ENCODE peak calls at places on chromosomes 4 and X, in nine cellular contexts. L, F, B, O, U, Z, Q, E and V are unnamed samples. For H3K4me1, the result is how much of the 10 kb centered on the place peaks cover.

GRCh38 chr4:184396001-184396400 is 78.3 kb downstream of the IRF2 start:
- DNase-seq in L (no peak), F (no peak), B (no peak), O (no peak), U (no peak), Z (no peak), Q (no peak), E (no peak), V (no peak)

GRCh38 chr4:33996075-33996718 is 2248.1 kb downstream of the ARAP2 start:
- DNase-seq in L (no peak), F (no peak), B (no peak), O (peak), U (no peak), Z (peak), Q (no peak), E (no peak), V (peak)

GRCh38 chrX:16140448-16140847 is 17.1 kb downstream of the GRPR start:
- DNase-seq in L (no peak), F (no peak), B (no peak), O (no peak), U (no peak), Z (no peak), Q (no peak), E (no peak), V (no peak)

GRCh38 chr4:7192252-7193039 is at the start of gene SORCS2:
- DNase-seq in L (no peak), F (peak), B (peak), O (peak), U (peak), Z (peak), Q (peak), E (peak), V (peak)

GRCh38 chr4:173252024-173252935 is 81.9 kb downstream of the HMGB2 start:
- DNase-seq in L (no peak), F (peak), B (peak), O (peak), U (peak), Z (no peak), Q (peak), E (peak), V (peak)

GRCh38 chrX:148732743-148733142 is 232.3 kb downstream of the AFF2 start:
- DNase-seq in L (no peak), F (no peak), B (no peak), O (no peak), U (no peak), Z (no peak), Q (no peak), E (no peak), V (no peak)

GRCh38 chr4:136713140-136713539 is 819.2 kb downstream of the PCDH18 start:
- DNase-seq in L (no peak), F (no peak), B (no peak), O (peak), U (no peak), Z (no peak), Q (no peak), E (no peak), V (no peak)

GRCh38 chr4:100632163-100632562 is 114.3 kb upstream of the EMCN start:
- DNase-seq in L (no peak), F (peak), B (no peak), O (no peak), U (no peak), Z (no peak), Q (peak), E (no peak), V (no peak)

GRCh38 chr4:38164346-38164745 is 204.1 kb downstream of the PTTG2 start:
- DNase-seq in L (no peak), F (no peak), B (no peak), O (peak), U (no peak), Z (no peak), Q (no peak), E (no peak), V (no peak)

GRCh38 chr4:81905966-81906365 is 434.3 kb upstream of the RASGEF1B start:
- DNase-seq in L (no peak), F (no peak), B (no peak), O (no peak), U (no peak), Z (no peak), Q (no peak), E (peak), V (no peak)

GRCh38 chrX:41889317-41890025 is 33.9 kb downstream of the CASK start:
- DNase-seq in L (no peak), F (no peak), B (no peak), O (peak), U (no peak), Z (no peak), Q (no peak), E (no peak), V (no peak)

GRCh38 chrX:34656467-34656841 is 631 bp downstream of the TMEM47 start:
- DNase-seq in L (no peak), F (no peak), B (peak), O (peak), U (no peak), Z (no peak), Q (peak), E (no peak), V (no peak)

GRCh38 chr4:58658701-58659100 is 1548.5 kb upstream of the IGFBP7 start:
- DNase-seq in L (no peak), F (no peak), B (no peak), O (no peak), U (no peak), Z (no peak), Q (no peak), E (no peak), V (no peak)

GRCh38 chrX:97215166-97215565 is 331.5 kb downstream of the RPA4 start:
- DNase-seq in L (no peak), F (no peak), B (no peak), O (peak), U (no peak), Z (no peak), Q (no peak), E (no peak), V (no peak)

GRCh38 chr4:77433102-77433733 is 172.4 kb upstream of the CXCL13 start:
- DNase-seq in L (no peak), F (no peak), B (no peak), O (peak), U (peak), Z (peak), Q (no peak), E (peak), V (peak)

GRCh38 chr4:127244515-127244914 is 388.2 kb upstream of the INTU start:
- DNase-seq in L (no peak), F (no peak), B (no peak), O (no peak), U (no peak), Z (no peak), Q (no peak), E (no peak), V (no peak)

GRCh38 chr4:59091376-59092142 is 1981.4 kb upstream of the IGFBP7 start:
- DNase-seq in L (no peak), F (no peak), B (peak), O (no peak), U (no peak), Z (no peak), Q (no peak), E (no peak), V (no peak)

GRCh38 chr4:26235500-26235899 is 85.3 kb upstream of the RBPJ start:
- DNase-seq in L (no peak), F (peak), B (peak), O (peak), U (peak), Z (no peak), Q (peak), E (no peak), V (peak)

GRCh38 chr4:952881-953573 is 20.3 kb downstream of the DGKQ start:
- DNase-seq in L (no peak), F (no peak), B (peak), O (no peak), U (peak), Z (no peak), Q (no peak), E (no peak), V (no peak)

GRCh38 chr4:73208376-73208775 is 50.2 kb downstream of the ANKRD17 start:
- DNase-seq in L (no peak), F (no peak), B (no peak), O (peak), U (no peak), Z (no peak), Q (no peak), E (no peak), V (no peak)

GRCh38 chrX:137547291-137547690 is 18.6 kb upstream of the ZIC3 start:
- DNase-seq in L (no peak), F (no peak), B (no peak), O (no peak), U (no peak), Z (no peak), Q (no peak), E (no peak), V (no peak)

GRCh38 chr4:149885896-149886295 is 70.3 kb upstream of the IQCM start:
- DNase-seq in L (no peak), F (no peak), B (no peak), O (peak), U (no peak), Z (no peak), Q (no peak), E (no peak), V (peak)

GRCh38 chrX:139850968-139851367 is 81.9 kb downstream of the ATP11C start:
- DNase-seq in L (no peak), F (no peak), B (no peak), O (no peak), U (no peak), Z (no peak), Q (no peak), E (no peak), V (no peak)

GRCh38 chrX:140701480-140701879 is 8.1 kb upstream of the LINC00632 start:
- DNase-seq in L (no peak), F (no peak), B (no peak), O (peak), U (no peak), Z (no peak), Q (no peak), E (peak), V (no peak)

GRCh38 chr4:6755088-6755753 is 27.3 kb upstream of the KIAA0232 start:
- DNase-seq in L (no peak), F (no peak), B (no peak), O (no peak), U (no peak), Z (no peak), Q (no peak), E (no peak), V (peak)

GRCh38 chr4:16443504-16444088 is 217.3 kb upstream of the TAPT1 start:
- DNase-seq in L (no peak), F (no peak), B (no peak), O (peak), U (peak), Z (peak), Q (no peak), E (peak), V (peak)

GRCh38 chrX:44708470-44708869 is 135.4 kb upstream of the DUSP21 start:
- DNase-seq in L (no peak), F (no peak), B (no peak), O (no peak), U (no peak), Z (no peak), Q (no peak), E (no peak), V (no peak)

GRCh38 chrX:38796926-38797325 is 4.3 kb upstream of the MID1IP1 start:
- DNase-seq in L (no peak), F (no peak), B (no peak), O (peak), U (no peak), Z (no peak), Q (no peak), E (no peak), V (no peak)

GRCh38 chr4:20354120-20354519 is 102.4 kb downstream of the SLIT2 start:
- DNase-seq in L (no peak), F (no peak), B (no peak), O (no peak), U (no peak), Z (peak), Q (no peak), E (no peak), V (no peak)

GRCh38 chr4:173332021-173332487 is 2.1 kb downstream of the HMGB2 start:
- DNase-seq in L (no peak), F (no peak), B (no peak), O (peak), U (no peak), Z (no peak), Q (no peak), E (no peak), V (no peak)

GRCh38 chrX:73916931-73917657 is 354.1 kb downstream of the CHIC1 start:
- DNase-seq in L (no peak), F (no peak), B (no peak), O (peak), U (no peak), Z (peak), Q (no peak), E (peak), V (peak)

GRCh38 chr4:124980276-124980752 is 267.8 kb upstream of the ANKRD50 start:
- DNase-seq in L (no peak), F (no peak), B (no peak), O (peak), U (no peak), Z (no peak), Q (no peak), E (no peak), V (no peak)

GRCh38 chr4:87051121-87051713 is 116.4 kb downstream of the AFF1 start:
- DNase-seq in L (no peak), F (no peak), B (no peak), O (peak), U (no peak), Z (no peak), Q (no peak), E (no peak), V (no peak)

GRCh38 chrX:152588206-152588605 is 49.5 kb upstream of the GABRQ start:
- DNase-seq in L (no peak), F (no peak), B (no peak), O (no peak), U (no peak), Z (no peak), Q (no peak), E (no peak), V (peak)

GRCh38 chrX:96474357-96475125 is 210.1 kb upstream of the DIAPH2 start:
- DNase-seq in L (no peak), F (no peak), B (no peak), O (no peak), U (no peak), Z (no peak), Q (peak), E (no peak), V (no peak)

GRCh38 chr4:38728651-38729141 is 54.1 kb downstream of the TLR10 start:
- DNase-seq in L (no peak), F (peak), B (no peak), O (no peak), U (peak), Z (no peak), Q (peak), E (no peak), V (no peak)

GRCh38 chrX:35622601-35623000 is 175.5 kb upstream of the MAGEB16 start:
- DNase-seq in L (no peak), F (no peak), B (no peak), O (no peak), U (no peak), Z (no peak), Q (no peak), E (no peak), V (no peak)

GRCh38 chr4:11485926-11486325 is 57.2 kb upstream of the HS3ST1 start:
- DNase-seq in L (no peak), F (no peak), B (no peak), O (no peak), U (no peak), Z (no peak), Q (no peak), E (no peak), V (no peak)

DNA sequence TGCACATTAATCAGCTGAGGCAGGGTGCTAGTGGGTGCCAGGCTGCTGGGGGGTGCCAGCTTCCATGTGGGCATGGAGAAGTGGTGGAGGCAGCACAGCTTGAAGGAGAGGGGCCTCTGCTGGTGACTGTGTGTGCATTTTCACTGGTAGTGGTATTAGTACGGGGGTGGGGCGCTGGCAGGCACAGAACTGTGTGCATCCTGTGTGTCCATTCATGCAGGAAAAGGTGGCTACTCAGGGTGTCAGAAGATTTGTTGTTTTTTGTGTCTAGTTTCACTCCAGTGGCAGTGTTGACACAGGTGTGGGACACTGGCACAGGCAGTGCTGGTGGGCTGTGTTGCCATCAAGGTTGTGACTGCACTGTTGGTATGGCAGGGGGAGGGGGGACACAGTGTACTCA is 1303.6 kb downstream of the FAM133A start:
- DNase-seq in L (no peak), F (no peak), B (no peak), O (no peak), U (no peak), Z (no peak), Q (no peak), E (no peak), V (no peak)
- H3K4me1 ChIP-seq in L (under half), F (under half), B (under half), O (under half), U (under half), Z (under half), Q (under half), E (under half), V (under half)

DNA sequence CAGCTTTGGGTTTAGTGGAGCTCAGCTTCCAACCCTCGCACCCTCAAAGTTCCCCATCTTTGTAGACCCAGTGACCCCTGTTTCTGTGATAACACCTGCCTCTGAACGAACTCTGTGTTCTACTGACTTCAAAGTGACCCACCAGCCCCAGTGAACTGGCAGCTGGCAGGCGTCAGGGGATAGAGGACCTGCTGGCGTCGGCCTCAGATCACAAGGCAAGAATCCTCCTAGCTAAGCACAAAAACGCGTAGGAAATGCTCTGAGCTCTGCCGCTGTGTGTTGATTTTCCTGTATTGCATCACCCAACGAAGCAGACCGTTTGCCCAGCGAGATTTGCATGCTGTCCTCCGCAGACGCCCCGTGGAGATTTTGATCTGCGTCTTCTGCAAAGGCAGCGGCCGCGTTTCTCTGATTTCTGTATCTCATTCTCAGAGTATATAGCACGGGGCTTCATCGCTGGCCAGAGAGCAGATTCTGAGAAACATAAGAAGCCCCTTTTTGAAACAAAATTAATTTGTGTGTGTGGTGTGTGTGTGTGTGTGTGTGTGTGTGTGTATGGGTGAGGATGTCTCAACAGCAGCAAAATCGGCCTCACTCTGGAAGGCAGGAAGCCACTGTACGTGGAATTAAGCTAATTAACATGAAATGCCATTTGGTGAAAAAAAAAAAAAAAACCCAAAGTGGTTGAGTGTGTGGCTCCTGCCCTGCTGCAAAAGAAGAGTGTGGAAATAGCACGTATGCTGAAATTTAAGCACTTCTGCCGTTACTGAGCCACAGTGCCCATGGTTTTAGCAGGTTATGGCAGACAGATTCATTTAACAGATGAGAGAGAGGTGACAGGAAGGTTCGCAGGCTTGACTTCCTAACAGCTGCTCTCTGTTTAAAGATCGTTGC is 29.2 kb upstream of the ASMTL start:
- DNase-seq in L (peak), F (peak), B (peak), O (peak), U (peak), Z (peak), Q (peak), E (peak), V (peak)
- H3K4me1 ChIP-seq in L (half or more), F (under half), B (under half), O (under half), U (under half), Z (under half), Q (under half), E (under half), V (under half)

GRCh38 chr4:40998680-40999358 is 215.5 kb downstream of the APBB2 start:
- DNase-seq in L (no peak), F (no peak), B (no peak), O (peak), U (no peak), Z (no peak), Q (no peak), E (peak), V (no peak)
- H3K4me1 ChIP-seq in L (under half), F (under half), B (under half), O (under half), U (under half), Z (under half), Q (under half), E (under half), V (under half)

GRCh38 chrX:45756562-45756961 is 555.9 kb upstream of the DIPK2B start:
- DNase-seq in L (no peak), F (no peak), B (no peak), O (no peak), U (no peak), Z (no peak), Q (no peak), E (no peak), V (no peak)
- H3K4me1 ChIP-seq in L (under half), F (under half), B (under half), O (half or more), U (under half), Z (under half), Q (under half), E (under half), V (under half)